ENCODE peak calls at places on chromosomes 16 and 17, in four cellular contexts. One of them, this sample, is unnamed.

GRCh38 chr17:60077672-60078519 is 825 bp downstream of the HEATR6 start:
- DNase-seq in NCI-H446 treated with DMSO at 0.1 percent for 48 hours: no peak
- DNase-seq in sigmoid colon: no peak
- DNase-seq in HT-29: no peak
- DNase-seq in this sample: no peak

GRCh38 chr17:73706858-73707257 is 62.6 kb upstream of the SDK2 start:
- DNase-seq in NCI-H446 treated with DMSO at 0.1 percent for 48 hours: no peak
- DNase-seq in sigmoid colon: peak; percentile 13
- DNase-seq in HT-29: no peak
- DNase-seq in this sample: no peak

GRCh38 chr17:8126306-8127066 is 2.6 kb upstream of the HES7 start:
- DNase-seq in NCI-H446 treated with DMSO at 0.1 percent for 48 hours: no peak
- DNase-seq in sigmoid colon: no peak
- DNase-seq in HT-29: peak; percentile 53
- DNase-seq in this sample: no peak

GRCh38 chr17:82168568-82168967 is 44.1 kb downstream of the CCDC57 start:
- DNase-seq in NCI-H446 treated with DMSO at 0.1 percent for 48 hours: no peak
- DNase-seq in sigmoid colon: no peak
- DNase-seq in HT-29: no peak
- DNase-seq in this sample: no peak

GRCh38 chr17:35849469-35850348 is 19.0 kb downstream of the HEATR9 start:
- DNase-seq in NCI-H446 treated with DMSO at 0.1 percent for 48 hours: peak; percentile 11
- DNase-seq in sigmoid colon: no peak
- DNase-seq in HT-29: peak; percentile 91
- DNase-seq in this sample: peak; percentile 76

GRCh38 chr16:67723151-67723915 is 4.2 kb upstream of the GFOD2 start:
- DNase-seq in NCI-H446 treated with DMSO at 0.1 percent for 48 hours: no peak
- DNase-seq in sigmoid colon: peak; percentile 30
- DNase-seq in HT-29: no peak
- DNase-seq in this sample: no peak

GRCh38 chr16:55346475-55346874 is 22.5 kb downstream of the IRX6 start:
- DNase-seq in NCI-H446 treated with DMSO at 0.1 percent for 48 hours: no peak
- DNase-seq in sigmoid colon: no peak
- DNase-seq in HT-29: no peak
- DNase-seq in this sample: no peak

GRCh38 chr16:11992594-11993524 is 16.3 kb downstream of the SNX29 start:
- DNase-seq in NCI-H446 treated with DMSO at 0.1 percent for 48 hours: no peak
- DNase-seq in sigmoid colon: no peak
- DNase-seq in HT-29: no peak
- DNase-seq in this sample: no peak

GRCh38 chr17:62075308-62075815 is 10.3 kb upstream of the MED13 start:
- DNase-seq in NCI-H446 treated with DMSO at 0.1 percent for 48 hours: no peak
- DNase-seq in sigmoid colon: no peak
- DNase-seq in HT-29: no peak
- DNase-seq in this sample: no peak

GRCh38 chr16:30894540-30895368 is 877 bp upstream of the BCL7C start:
- DNase-seq in NCI-H446 treated with DMSO at 0.1 percent for 48 hours: no peak
- DNase-seq in sigmoid colon: no peak
- DNase-seq in HT-29: no peak
- DNase-seq in this sample: no peak

GRCh38 chr17:28899212-28899815 is 1.8 kb upstream of the FLOT2 start:
- DNase-seq in NCI-H446 treated with DMSO at 0.1 percent for 48 hours: no peak
- DNase-seq in sigmoid colon: no peak
- DNase-seq in HT-29: no peak
- DNase-seq in this sample: no peak

GRCh38 chr16:22356930-22357634 is 17.3 kb downstream of the CDR2 start:
- DNase-seq in NCI-H446 treated with DMSO at 0.1 percent for 48 hours: no peak
- DNase-seq in sigmoid colon: no peak
- DNase-seq in HT-29: no peak
- DNase-seq in this sample: no peak